ENCODE peak calls at places on chromosomes 2 and 18, in ten cellular contexts. I is neuronal stem cell; C is esophagus squamous epithelium; Z is astrocyte of the hippocampus; R is stimulated activated CD4-positive, alpha-beta T cell treated with anti-CD3 and anti-CD28 coated beads, TNF-alpha, amount 100 ng/mL, for 48 hours; X is RPMI7951; G is Ammon's horn; Y is AG08395; M is cerebellar cortex; O is Caki2. Q is an unnamed sample.

GRCh38 chr2:42567806-42568429 is 514 bp upstream of the MTA3 start:
- DNase-seq in I (peak), C (no peak), Z (peak), R (no peak), X (peak), G (no peak), Y (peak), M (peak), O (peak), Q (peak)

GRCh38 chr2:7819860-7820259 is 862.0 kb upstream of the ID2 start:
- DNase-seq in I (no peak), C (no peak), Z (no peak), R (no peak), X (no peak), G (no peak), Y (no peak), M (no peak), O (peak), Q (no peak)

GRCh38 chr18:33751613-33752221 is 173.7 kb downstream of the ASXL3 start:
- DNase-seq in I (no peak), C (no peak), Z (peak), R (no peak), X (no peak), G (peak), Y (peak), M (no peak), O (no peak), Q (no peak)

GRCh38 chr2:23533014-23533730 is 148.2 kb downstream of the KLHL29 start:
- DNase-seq in I (no peak), C (no peak), Z (no peak), R (no peak), X (no peak), G (no peak), Y (no peak), M (no peak), O (no peak), Q (peak)

GRCh38 chr2:191066281-191067233 is 52.6 kb upstream of the STAT1 start:
- DNase-seq in I (no peak), C (no peak), Z (no peak), R (no peak), X (no peak), G (peak), Y (no peak), M (no peak), O (no peak), Q (no peak)

GRCh38 chr2:71458413-71459083 is 5.2 kb downstream of the DYSF start:
- DNase-seq in I (no peak), C (no peak), Z (peak), R (no peak), X (peak), G (no peak), Y (peak), M (no peak), O (no peak), Q (no peak)

GRCh38 chr2:237322564-237322963 is 91.4 kb downstream of the COL6A3 start:
- DNase-seq in I (no peak), C (no peak), Z (no peak), R (no peak), X (no peak), G (no peak), Y (no peak), M (no peak), O (no peak), Q (no peak)

GRCh38 chr2:76599732-76600368 is 889.1 kb upstream of the GCFC2 start:
- DNase-seq in I (peak), C (no peak), Z (peak), R (no peak), X (peak), G (peak), Y (peak), M (peak), O (peak), Q (no peak)

GRCh38 chr2:8659092-8659734 is 22.6 kb upstream of the ID2 start:
- DNase-seq in I (no peak), C (no peak), Z (no peak), R (no peak), X (no peak), G (no peak), Y (no peak), M (no peak), O (no peak), Q (no peak)

GRCh38 chr2:26075173-26075572 is 41.3 kb downstream of the RAB10 start:
- DNase-seq in I (no peak), C (no peak), Z (no peak), R (no peak), X (no peak), G (no peak), Y (no peak), M (no peak), O (no peak), Q (no peak)

GRCh38 chr2:240435457-240435954 is at the start of gene GPC1:
- DNase-seq in I (peak), C (no peak), Z (peak), R (peak), X (peak), G (peak), Y (peak), M (peak), O (peak), Q (peak)

GRCh38 chr2:213199871-213200270 is 48.5 kb upstream of the IKZF2 start:
- DNase-seq in I (no peak), C (no peak), Z (no peak), R (no peak), X (peak), G (no peak), Y (no peak), M (no peak), O (no peak), Q (no peak)

GRCh38 chr2:129378186-129378585 is 601.3 kb upstream of the RAB6C start:
- DNase-seq in I (no peak), C (no peak), Z (no peak), R (no peak), X (no peak), G (no peak), Y (no peak), M (no peak), O (no peak), Q (no peak)

GRCh38 chr2:95012881-95013550 is 12.5 kb upstream of the MAL start:
- DNase-seq in I (no peak), C (no peak), Z (no peak), R (no peak), X (peak), G (no peak), Y (peak), M (no peak), O (no peak), Q (no peak)

GRCh38 chr2:25349397-25349796 is 7.7 kb upstream of the DNMT3A start:
- DNase-seq in I (no peak), C (no peak), Z (peak), R (no peak), X (peak), G (no peak), Y (peak), M (no peak), O (no peak), Q (no peak)

GRCh38 chr18:44627245-44627644 is 53.4 kb upstream of the SETBP1 start:
- DNase-seq in I (no peak), C (no peak), Z (peak), R (no peak), X (peak), G (no peak), Y (peak), M (no peak), O (peak), Q (no peak)

GRCh38 chr18:24875286-24875685 is 414.8 kb downstream of the HRH4 start:
- DNase-seq in I (no peak), C (no peak), Z (no peak), R (no peak), X (peak), G (no peak), Y (peak), M (no peak), O (no peak), Q (no peak)

GRCh38 chr2:48400553-48401179 is 129.3 kb upstream of the STON1 start:
- DNase-seq in I (no peak), C (no peak), Z (no peak), R (no peak), X (no peak), G (peak), Y (no peak), M (no peak), O (no peak), Q (no peak)

GRCh38 chr18:7758764-7759163 is 191.6 kb downstream of the PTPRM start:
- DNase-seq in I (no peak), C (no peak), Z (no peak), R (no peak), X (no peak), G (no peak), Y (no peak), M (no peak), O (no peak), Q (no peak)

GRCh38 chr18:68960355-68960754 is 162.5 kb downstream of the CCDC102B start:
- DNase-seq in I (no peak), C (no peak), Z (peak), R (no peak), X (no peak), G (no peak), Y (no peak), M (no peak), O (no peak), Q (no peak)

GRCh38 chr18:29147944-29148343 is 971.0 kb upstream of the CDH2 start:
- DNase-seq in I (no peak), C (no peak), Z (peak), R (no peak), X (peak), G (no peak), Y (peak), M (no peak), O (peak), Q (no peak)

GRCh38 chr2:66481100-66481549 is 46.2 kb downstream of the MEIS1 start:
- DNase-seq in I (peak), C (no peak), Z (peak), R (no peak), X (peak), G (no peak), Y (no peak), M (no peak), O (no peak), Q (no peak)

GRCh38 chr2:85390941-85391669 is 19.1 kb downstream of the CAPG start:
- DNase-seq in I (no peak), C (no peak), Z (peak), R (peak), X (peak), G (peak), Y (peak), M (peak), O (no peak), Q (no peak)

GRCh38 chr18:34598136-34598635 is 111.9 kb upstream of the DTNA start:
- DNase-seq in I (no peak), C (no peak), Z (no peak), R (no peak), X (no peak), G (no peak), Y (no peak), M (no peak), O (no peak), Q (no peak)

GRCh38 chr2:110748489-110748867 is 16.1 kb downstream of the ACOXL start:
- DNase-seq in I (no peak), C (no peak), Z (peak), R (peak), X (peak), G (no peak), Y (no peak), M (no peak), O (peak), Q (no peak)

GRCh38 chr2:47488870-47489584 is 86.1 kb downstream of the MSH2 start:
- DNase-seq in I (no peak), C (no peak), Z (peak), R (no peak), X (peak), G (peak), Y (peak), M (peak), O (peak), Q (no peak)

GRCh38 chr2:12096425-12096824 is 350.0 kb downstream of the LPIN1 start:
- DNase-seq in I (no peak), C (no peak), Z (no peak), R (no peak), X (no peak), G (no peak), Y (no peak), M (no peak), O (no peak), Q (no peak)

GRCh38 chr2:129673881-129674513 is 305.5 kb upstream of the RAB6C start:
- DNase-seq in I (no peak), C (no peak), Z (peak), R (no peak), X (no peak), G (no peak), Y (no peak), M (no peak), O (no peak), Q (no peak)

GRCh38 chr2:102138331-102138730 is 4.2 kb upstream of the IL1R1 start:
- DNase-seq in I (no peak), C (no peak), Z (no peak), R (no peak), X (no peak), G (no peak), Y (no peak), M (no peak), O (no peak), Q (no peak)

GRCh38 chr18:41126541-41127235 is 828.3 kb upstream of the PIK3C3 start:
- DNase-seq in I (no peak), C (no peak), Z (peak), R (no peak), X (peak), G (no peak), Y (peak), M (no peak), O (no peak), Q (no peak)